ENCODE peak calls at places on chromosomes 13 and 19, in six cellular contexts. C is putamen; R is activated CD4-positive, alpha-beta T cell treated with anti-CD3 and anti-CD28 coated beads for 24 hours; G is stimulated activated CD4-positive, alpha-beta T cell treated with anti-CD3 and anti-CD28 coated beads, Interleukin-4, amount 100 ng/mL, for 1 hour; L is left cardiac atrium; I is effector memory CD8-positive, alpha-beta T cell. B is an unnamed sample.

GRCh38 chr13:99813346-99814095 is 158.0 kb downstream of the ZIC5 start:
- DNase-seq in L (no peak), G (no peak), C (no peak), R (no peak), I (no peak), B (no peak)

GRCh38 chr19:46546194-46546896 is 50.7 kb upstream of the PNMA8B start:
- DNase-seq in L (no peak), I (no peak), G (no peak), R (no peak), C (peak; percentile 41), B (no peak)

GRCh38 chr19:55018216-55018615 is 19.8 kb downstream of the GP6 start:
- DNase-seq in G (no peak), C (no peak), R (no peak), L (no peak), I (no peak), B (no peak)

GRCh38 chr13:108176685-108177274 is 38.6 kb downstream of the LIG4 start:
- DNase-seq in I (peak; percentile 40), G (peak; percentile 65), C (no peak), R (peak; percentile 40), L (no peak), B (peak; percentile 51)

GRCh38 chr13:98513837-98514236 is 63.1 kb downstream of the STK24 start:
- DNase-seq in G (no peak), I (no peak), C (no peak), L (no peak), R (no peak), B (no peak)

GRCh38 chr19:51471527-51471926 is 6.8 kb upstream of the CEACAM18 start:
- DNase-seq in G (no peak), I (no peak), R (no peak), L (no peak), C (no peak), B (no peak)

GRCh38 chr13:41017153-41017552 is 2.0 kb downstream of the ELF1 start:
- DNase-seq in G (no peak), I (peak; percentile 21), C (no peak), R (no peak), L (no peak), B (no peak)

GRCh38 chr13:51266642-51267041 is 44.4 kb downstream of the FAM124A start:
- DNase-seq in I (no peak), L (no peak), R (no peak), C (peak; percentile 45), G (no peak), B (no peak)

GRCh38 chr13:95176611-95177259 is 124.5 kb downstream of the ABCC4 start:
- DNase-seq in L (no peak), R (no peak), G (no peak), I (no peak), C (no peak), B (no peak)

GRCh38 chr13:94128430-94128829 is 351.1 kb downstream of the DCT start:
- DNase-seq in I (no peak), G (no peak), C (peak; percentile 20), L (peak; percentile 26), R (no peak), B (no peak)

GRCh38 chr13:108360139-108360538 is 90.6 kb downstream of the TNFSF13B start:
- DNase-seq in C (no peak), R (no peak), G (no peak), L (no peak), I (no peak), B (no peak)

GRCh38 chr13:100796463-100796862 is 121.9 kb upstream of the TMTC4 start:
- DNase-seq in C (no peak), I (no peak), R (no peak), L (no peak), G (no peak), B (no peak)

GRCh38 chr19:56507446-56508281 is at the start of gene ZNF471:
- DNase-seq in L (peak; percentile 100), I (peak; percentile 11), C (peak; percentile 99), G (peak; percentile 82), R (peak; percentile 73), B (peak; percentile 48)

B was measured in effector CD4-positive, alpha-beta T cell.